ENCODE peak calls at places on chromosome 10, in six cellular contexts. J is amniotic stem cell; H is cerebellar nuclear complex; F is pancreas; M is Ammon's horn; U is CD4-positive, alpha-beta T cell. Z is an unnamed sample.

GRCh38 chr10:33187427-33187999 is 147.0 kb downstream of the NRP1 start:
- DNase-seq in J (no peak), H (no peak), F (peak), M (no peak), U (no peak), Z (no peak)

GRCh38 chr10:25222085-25222660 is 47.4 kb downstream of the GPR158 start:
- DNase-seq in J (no peak), H (no peak), F (no peak), M (no peak), U (no peak), Z (no peak)

GRCh38 chr10:102119417-102120141 is 589 bp downstream of the LDB1 start:
- DNase-seq in J (no peak), H (no peak), F (peak), M (peak), U (peak), Z (no peak)

GRCh38 chr10:98528166-98528784 is 81.5 kb upstream of the HPS1 start:
- DNase-seq in J (peak), H (no peak), F (no peak), M (no peak), U (no peak), Z (no peak)

GRCh38 chr10:113661332-113661731 is 2.5 kb downstream of the NRAP start:
- DNase-seq in J (no peak), H (no peak), F (no peak), M (no peak), U (no peak), Z (no peak)

GRCh38 chr10:12396567-12396966 is 47.2 kb downstream of the CAMK1D start:
- DNase-seq in J (no peak), H (no peak), F (peak), M (no peak), U (no peak), Z (no peak)

GRCh38 chr10:132599712-132600111 is 62.1 kb downstream of the INPP5A start:
- DNase-seq in J (no peak), H (no peak), F (no peak), M (no peak), U (no peak), Z (no peak)

GRCh38 chr10:34543716-34544115 is 271.4 kb downstream of the PARD3 start:
- DNase-seq in J (no peak), H (no peak), F (no peak), M (no peak), U (no peak), Z (no peak)

GRCh38 chr10:78215645-78216044 is 182.0 kb downstream of the RPS24 start:
- DNase-seq in J (no peak), H (no peak), F (peak), M (peak), U (no peak), Z (no peak)

GRCh38 chr10:131694963-131695813 is 205.6 kb upstream of the PPP2R2D start:
- DNase-seq in J (no peak), H (no peak), F (no peak), M (no peak), U (no peak), Z (no peak)

GRCh38 chr10:5469353-5470061 is 29.9 kb downstream of the CALML5 start:
- DNase-seq in J (no peak), H (no peak), F (no peak), M (no peak), U (no peak), Z (no peak)